ENCODE peak calls at places on chromosome 13, in eight cellular contexts. P is Peyer's patch, Y is astrocyte, M is OCI-LY7, T is tibial artery, I is heart right ventricle, C is heart left ventricle, W is stomach. V is an unnamed sample.

GRCh38 chr13:105798541-105798940 is 736.9 kb downstream of the EFNB2 start:
- DNase-seq in P (no peak), Y (no peak), M (no peak), T (no peak), I (no peak), C (no peak), W (no peak), V (no peak)

GRCh38 chr13:98972627-98973026 is 5.2 kb downstream of the DOCK9 start:
- DNase-seq in P (no peak), Y (peak; percentile 88), M (no peak), T (no peak), I (no peak), C (no peak), W (no peak), V (no peak)

GRCh38 chr13:42039457-42039945 is 8.9 kb upstream of the DGKH start:
- DNase-seq in P (no peak), Y (no peak), M (peak; percentile 44), T (no peak), I (peak; percentile 15), C (no peak), W (no peak), V (no peak)

GRCh38 chr13:35649162-35649561 is 172.7 kb upstream of the MAB21L1 start:
- DNase-seq in P (no peak), Y (no peak), M (no peak), T (no peak), I (no peak), C (no peak), W (no peak), V (no peak)

GRCh38 chr13:110680852-110681251 is 25.1 kb downstream of the CARS2 start:
- DNase-seq in P (no peak), Y (no peak), M (peak; percentile 35), T (no peak), I (no peak), C (no peak), W (no peak), V (peak; percentile 20)

GRCh38 chr13:88086577-88086976 is 415.4 kb downstream of the SLITRK5 start:
- DNase-seq in P (no peak), Y (peak; percentile 36), M (no peak), T (no peak), I (no peak), C (no peak), W (no peak), V (no peak)

GRCh38 chr13:29664591-29664990 is 69.1 kb upstream of the SLC7A1 start:
- DNase-seq in P (no peak), Y (no peak), M (no peak), T (no peak), I (no peak), C (no peak), W (no peak), V (no peak)

GRCh38 chr13:67643656-67644055 is 413.5 kb upstream of the PCDH9 start:
- DNase-seq in P (no peak), Y (no peak), M (no peak), T (no peak), I (no peak), C (no peak), W (no peak), V (no peak)

GRCh38 chr13:50612717-50613116 is 230.8 kb downstream of the DLEU7 start:
- DNase-seq in P (no peak), Y (no peak), M (peak; percentile 82), T (no peak), I (no peak), C (no peak), W (no peak), V (no peak)

GRCh38 chr13:106155411-106155810 is 380.1 kb downstream of the EFNB2 start:
- DNase-seq in P (no peak), Y (peak; percentile 52), M (no peak), T (no peak), I (no peak), C (no peak), W (no peak), V (no peak)

GRCh38 chr13:109012115-109012514 is 382.7 kb downstream of the MYO16 start:
- DNase-seq in P (no peak), Y (no peak), M (no peak), T (no peak), I (no peak), C (no peak), W (no peak), V (no peak)

GRCh38 chr13:73676550-73677040 is 457.6 kb downstream of the KLF12 start:
- DNase-seq in P (no peak), Y (no peak), M (no peak), T (no peak), I (no peak), C (no peak), W (no peak), V (no peak)

GRCh38 chr13:44303681-44304432 is 69.8 kb upstream of the SERP2 start:
- DNase-seq in P (no peak), Y (no peak), M (no peak), T (peak; percentile 58), I (peak; percentile 85), C (peak; percentile 85), W (peak; percentile 26), V (no peak)

GRCh38 chr13:101654916-101655315 is 202.4 kb downstream of the ITGBL1 start:
- DNase-seq in P (no peak), Y (peak; percentile 79), M (no peak), T (no peak), I (no peak), C (no peak), W (no peak), V (no peak)

GRCh38 chr13:104592127-104592526 is 1525.9 kb upstream of the SLC10A2 start:
- DNase-seq in P (no peak), Y (peak; percentile 94), M (no peak), T (no peak), I (no peak), C (no peak), W (no peak), V (no peak)

GRCh38 chr13:43003010-43003409 is 11.0 kb upstream of the EPSTI1 start:
- DNase-seq in P (no peak), Y (no peak), M (no peak), T (no peak), I (no peak), C (no peak), W (no peak), V (no peak)

GRCh38 chr13:81395368-81395767 is 1054.4 kb upstream of the SPRY2 start:
- DNase-seq in P (no peak), Y (no peak), M (no peak), T (no peak), I (no peak), C (peak; percentile 46), W (no peak), V (peak; percentile 31)
- H3K27ac ChIP-seq in P (no peak overlapping the region), Y (no peak overlapping the region), M (no peak overlapping the region), T (no peak overlapping the region), I (no peak overlapping the region), C (no peak overlapping the region), W (no peak overlapping the region), V (no peak overlapping the region)

DNA sequence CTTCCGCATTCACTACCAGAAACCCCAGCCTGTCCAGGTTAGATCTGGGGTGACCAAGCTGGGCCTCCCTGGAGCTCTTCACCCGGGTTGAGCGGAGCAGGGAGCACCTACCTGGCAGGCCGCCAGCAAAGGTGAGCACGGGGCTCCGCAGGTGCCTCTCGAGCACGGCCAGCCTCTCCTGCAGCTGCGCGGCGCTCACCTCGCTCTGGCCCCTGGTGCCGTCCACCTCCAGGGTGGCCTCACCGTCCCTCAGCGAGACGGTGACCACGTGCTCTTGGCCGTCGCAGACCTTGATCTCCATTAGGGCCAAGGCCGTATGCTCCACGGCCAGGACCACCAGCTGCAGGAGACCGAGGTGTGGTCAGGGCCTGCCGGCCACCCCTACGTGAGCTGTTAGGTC is 42.0 kb downstream of the GAS6 start:
- DNase-seq in P (no peak), Y (no peak), M (no peak), T (no peak), I (no peak), C (peak; percentile 71), W (no peak), V (no peak)
- H3K27ac ChIP-seq in P (no peak overlapping the region), Y (peak overlapping the region; percentile 86), M (no peak overlapping the region), T (peak overlapping the region; percentile 83), I (peak overlapping the region; percentile 78), C (peak overlapping the region; percentile 71), W (peak overlapping the region; percentile 76), V (no peak overlapping the region)

DNA sequence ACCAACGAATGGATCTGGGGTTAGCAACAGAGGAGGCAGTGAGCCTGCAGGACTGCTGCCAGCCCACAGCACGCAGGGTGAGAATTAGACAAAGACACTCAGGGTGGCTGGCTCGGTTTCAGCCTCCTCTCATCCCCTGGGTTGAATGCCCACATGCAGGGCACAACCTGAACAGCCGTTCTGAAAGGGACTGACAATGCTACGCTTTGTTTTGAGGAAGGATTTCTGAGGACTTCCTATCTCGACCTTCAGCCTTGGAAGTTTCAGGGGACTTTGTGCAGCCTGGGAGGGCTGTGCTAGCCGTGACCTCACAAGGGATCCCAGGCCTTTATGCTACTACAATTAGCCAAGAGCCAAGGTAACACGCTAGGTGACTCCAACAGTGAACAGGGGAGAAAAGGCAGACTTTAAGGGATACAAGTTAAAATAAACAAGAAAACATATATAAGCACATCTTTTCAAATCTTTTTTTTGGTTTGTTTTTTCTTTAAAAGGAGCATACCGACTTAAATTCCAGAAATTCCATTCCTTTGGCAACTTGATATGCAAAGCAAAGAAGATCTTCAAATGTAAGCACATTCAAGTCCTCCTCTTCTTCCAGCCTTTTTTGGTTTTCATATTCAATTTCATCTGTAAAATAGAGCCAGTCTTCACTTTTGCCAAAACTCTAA is 34.5 kb upstream of the URAD start:
- DNase-seq in P (no peak), Y (peak; percentile 1), M (no peak), T (no peak), I (no peak), C (no peak), W (no peak), V (peak; percentile 31)
- H3K27ac ChIP-seq in P (no peak overlapping the region), Y (no peak overlapping the region), M (no peak overlapping the region), T (no peak overlapping the region), I (no peak overlapping the region), C (no peak overlapping the region), W (no peak overlapping the region), V (no peak overlapping the region)

GRCh38 chr13:66528903-66529576 is 701.1 kb downstream of the PCDH9 start:
- DNase-seq in P (no peak), Y (peak; percentile 29), M (no peak), T (no peak), I (no peak), C (no peak), W (no peak), V (no peak)

GRCh38 chr13:66530158-66530557 is 700.0 kb downstream of the PCDH9 start:
- DNase-seq in P (no peak), Y (no peak), M (no peak), T (no peak), I (no peak), C (no peak), W (no peak), V (no peak)

GRCh38 chr13:66532146-66532545 is 698.0 kb downstream of the PCDH9 start:
- DNase-seq in P (no peak), Y (peak; percentile 72), M (no peak), T (no peak), I (no peak), C (no peak), W (no peak), V (no peak)

GRCh38 chr13:66530686-66531085 is 699.5 kb downstream of the PCDH9 start:
- DNase-seq in P (no peak), Y (no peak), M (no peak), T (no peak), I (no peak), C (no peak), W (no peak), V (no peak)

DNA sequence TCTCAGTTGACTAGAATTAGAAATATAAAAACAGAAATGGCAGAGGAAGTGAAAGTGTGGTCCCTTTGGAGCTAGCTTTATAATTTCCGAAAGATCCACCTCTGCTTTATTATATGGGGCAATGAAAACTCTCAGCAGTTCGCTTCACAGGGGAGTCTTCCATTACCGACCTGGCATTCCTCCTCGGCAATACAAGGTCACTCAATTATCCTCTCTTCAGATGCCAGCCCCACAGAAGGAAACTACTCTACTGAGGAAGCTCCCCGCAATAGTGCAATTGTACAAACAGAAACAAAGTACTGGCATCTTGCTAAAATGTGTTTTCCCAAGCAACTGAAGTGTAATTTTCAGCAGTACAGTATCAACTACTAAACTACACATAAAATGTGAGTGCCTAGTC is 702.0 kb downstream of the PCDH9 start:
- DNase-seq in P (no peak), Y (no peak), M (no peak), T (no peak), I (no peak), C (no peak), W (no peak), V (no peak)
- H3K27ac ChIP-seq in P (no peak overlapping the region), Y (no peak overlapping the region), M (no peak overlapping the region), T (no peak overlapping the region), I (no peak overlapping the region), C (no peak overlapping the region), W (no peak overlapping the region), V (no peak overlapping the region)